ENCODE peak calls at places on chromosomes 16 and 17, in five cellular contexts. One of them, this sample, is unnamed. For H3K79me1, the result is how much of the 10 kb centered on the place peaks cover.

GRCh38 chr17:74282587-74283370 is 8.7 kb downstream of the DNAI2 start:
- DNase-seq in mesendoderm: no peak
- DNase-seq in neuronal stem cell: no peak
- DNase-seq in H1: no peak
- DNase-seq in H9: no peak
- DNase-seq in this sample: no peak

GRCh38 chr17:64240741-64241347 is 22.2 kb downstream of the TEX2 start:
- DNase-seq in mesendoderm: peak
- DNase-seq in neuronal stem cell: no peak
- DNase-seq in H1: no peak
- DNase-seq in H9: no peak
- DNase-seq in this sample: peak

GRCh38 chr17:5785867-5786509 is 201.7 kb upstream of the NLRP1 start:
- DNase-seq in mesendoderm: peak
- DNase-seq in neuronal stem cell: no peak
- DNase-seq in H1: no peak
- DNase-seq in H9: no peak
- DNase-seq in this sample: peak

GRCh38 chr16:3317315-3317999 is 12.2 kb downstream of the ZNF75A start:
- DNase-seq in mesendoderm: peak
- DNase-seq in neuronal stem cell: no peak
- DNase-seq in H1: no peak
- DNase-seq in H9: no peak
- DNase-seq in this sample: peak

GRCh38 chr17:2347805-2348685 is 10.7 kb downstream of the SGSM2 start:
- DNase-seq in mesendoderm: peak
- DNase-seq in neuronal stem cell: peak
- DNase-seq in H1: peak
- DNase-seq in H9: peak
- DNase-seq in this sample: peak

GRCh38 chr16:12545292-12545610 is 258.4 kb downstream of the CPPED1 start:
- DNase-seq in mesendoderm: peak
- DNase-seq in neuronal stem cell: no peak
- DNase-seq in H1: no peak
- DNase-seq in H9: no peak
- DNase-seq in this sample: no peak

GRCh38 chr17:42673885-42674754 is 2.7 kb downstream of the PLEKHH3 start:
- DNase-seq in mesendoderm: peak
- DNase-seq in neuronal stem cell: no peak
- DNase-seq in H1: peak
- DNase-seq in H9: peak
- DNase-seq in this sample: peak

GRCh38 chr16:3610698-3611144 is 685 bp downstream of the SLX4 start:
- DNase-seq in mesendoderm: peak
- DNase-seq in neuronal stem cell: peak
- DNase-seq in H1: no peak
- DNase-seq in H9: no peak
- DNase-seq in this sample: no peak

GRCh38 chr17:29566473-29567361 is at the start of gene ABHD15:
- DNase-seq in mesendoderm: peak
- DNase-seq in neuronal stem cell: peak
- DNase-seq in H1: peak
- DNase-seq in H9: peak
- DNase-seq in this sample: peak

GRCh38 chr17:29568331-29569244 is at the start of gene TP53I13:
- DNase-seq in mesendoderm: peak
- DNase-seq in neuronal stem cell: peak
- DNase-seq in H1: peak
- DNase-seq in H9: peak
- DNase-seq in this sample: peak

GRCh38 chr17:29567362-29568330 is 809 bp upstream of the ABHD15 start:
- DNase-seq in mesendoderm: peak
- DNase-seq in neuronal stem cell: peak
- DNase-seq in H1: peak
- DNase-seq in H9: peak
- DNase-seq in this sample: peak

GRCh38 chr17:29563816-29564215 is 3.0 kb downstream of the ABHD15 start:
- DNase-seq in mesendoderm: no peak
- DNase-seq in neuronal stem cell: no peak
- DNase-seq in H1: peak
- DNase-seq in H9: no peak
- DNase-seq in this sample: no peak

GRCh38 chr17:29565643-29566472 is 979 bp downstream of the ABHD15 start:
- DNase-seq in mesendoderm: peak
- DNase-seq in neuronal stem cell: peak
- DNase-seq in H1: no peak
- DNase-seq in H9: peak
- DNase-seq in this sample: peak
- H3K79me1 ChIP-seq in mesendoderm: under half
- H3K79me1 ChIP-seq in neuronal stem cell: under half
- H3K79me1 ChIP-seq in H1: under half
- H3K79me1 ChIP-seq in H9: under half
- H3K79me1 ChIP-seq in this sample: under half

GRCh38 chr17:41103896-41104295 is 1.3 kb upstream of the KRTAP4-9 start:
- DNase-seq in mesendoderm: no peak
- DNase-seq in neuronal stem cell: no peak
- DNase-seq in H1: no peak
- DNase-seq in H9: no peak
- DNase-seq in this sample: peak
- H3K18ac ChIP-seq in mesendoderm: no peak
- H3K18ac ChIP-seq in neuronal stem cell: no peak
- H3K18ac ChIP-seq in H1: no peak
- H3K18ac ChIP-seq in H9: no peak
- H3K18ac ChIP-seq in this sample: no peak

DNA sequence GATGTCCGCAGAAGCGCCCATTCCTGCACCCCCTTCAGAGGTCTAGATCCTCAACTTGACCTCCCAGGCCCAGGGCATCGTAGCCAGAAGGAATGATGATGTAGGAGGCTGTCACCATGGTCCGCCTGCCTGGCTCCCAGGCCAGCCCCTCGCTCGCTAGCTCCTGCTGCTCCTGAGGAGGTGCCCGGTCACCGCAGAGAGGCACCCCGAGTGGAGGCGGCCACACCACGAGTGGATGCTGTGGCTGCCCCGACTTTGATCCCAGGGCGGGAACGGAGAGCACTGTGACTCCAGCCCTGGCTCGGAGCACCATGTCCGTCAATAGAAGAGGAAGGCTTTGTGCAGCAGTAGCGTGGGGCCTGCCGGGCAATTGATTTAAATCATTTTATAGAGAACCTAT is 122.7 kb upstream of the GSE1 start:
- DNase-seq in mesendoderm: no peak
- DNase-seq in neuronal stem cell: no peak
- DNase-seq in H1: no peak
- DNase-seq in H9: no peak
- DNase-seq in this sample: no peak
- H2BK5ac ChIP-seq in mesendoderm: no peak
- H2BK5ac ChIP-seq in neuronal stem cell: no peak
- H2BK5ac ChIP-seq in H1: no peak
- H2BK5ac ChIP-seq in H9: no peak
- H2BK5ac ChIP-seq in this sample: no peak

GRCh38 chr16:57865746-57866528 is 63.6 kb upstream of the KIFC3 start:
- DNase-seq in mesendoderm: no peak
- DNase-seq in neuronal stem cell: no peak
- DNase-seq in H1: no peak
- DNase-seq in H9: no peak
- DNase-seq in this sample: no peak

GRCh38 chr16:57863434-57864160 is 61.3 kb upstream of the KIFC3 start:
- DNase-seq in mesendoderm: peak
- DNase-seq in neuronal stem cell: peak
- DNase-seq in H1: no peak
- DNase-seq in H9: peak
- DNase-seq in this sample: peak

GRCh38 chr16:57868913-57869520 is 66.7 kb upstream of the KIFC3 start:
- DNase-seq in mesendoderm: no peak
- DNase-seq in neuronal stem cell: no peak
- DNase-seq in H1: no peak
- DNase-seq in H9: no peak
- DNase-seq in this sample: no peak

GRCh38 chr16:57866529-57866918 is 64.2 kb upstream of the KIFC3 start:
- DNase-seq in mesendoderm: no peak
- DNase-seq in neuronal stem cell: no peak
- DNase-seq in H1: no peak
- DNase-seq in H9: no peak
- DNase-seq in this sample: no peak

DNA sequence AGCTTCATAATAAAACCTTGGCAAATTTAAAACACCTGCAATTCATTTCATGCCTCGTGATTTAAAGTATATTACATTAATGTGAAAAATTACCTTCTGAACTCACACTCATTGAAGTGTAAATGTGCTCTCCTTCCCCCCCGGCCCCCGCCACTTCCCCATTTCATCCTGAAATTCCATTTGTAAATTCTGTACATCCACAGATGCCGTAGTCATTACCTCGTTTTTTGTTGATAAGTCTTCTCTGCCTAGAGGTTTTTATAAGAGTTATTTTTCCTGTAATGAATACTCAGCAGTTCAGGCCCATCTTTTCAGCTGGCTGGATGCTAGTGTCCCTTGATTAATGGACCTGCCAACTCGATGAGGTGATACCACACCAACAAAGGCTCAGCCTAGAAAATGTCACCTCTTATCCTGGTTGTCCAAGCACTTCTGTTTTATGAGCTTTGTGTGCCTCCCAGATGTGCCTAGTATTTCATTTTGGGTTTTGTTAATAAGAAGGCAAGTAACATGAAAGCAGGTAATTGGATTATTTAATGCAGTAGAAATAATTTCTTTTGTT is 64.8 kb upstream of the KIFC3 start:
- DNase-seq in mesendoderm: no peak
- DNase-seq in neuronal stem cell: no peak
- DNase-seq in H1: no peak
- DNase-seq in H9: no peak
- DNase-seq in this sample: no peak
- H3K79me1 ChIP-seq in mesendoderm: under half
- H3K79me1 ChIP-seq in neuronal stem cell: under half
- H3K79me1 ChIP-seq in H1: under half
- H3K79me1 ChIP-seq in H9: under half
- H3K79me1 ChIP-seq in this sample: under half

GRCh38 chr17:68591583-68591982 is 9.6 kb downstream of the FAM20A start:
- DNase-seq in mesendoderm: peak
- DNase-seq in neuronal stem cell: peak
- DNase-seq in H1: peak
- DNase-seq in H9: peak
- DNase-seq in this sample: no peak

GRCh38 chr17:68587847-68588246 is 13.3 kb downstream of the FAM20A start:
- DNase-seq in mesendoderm: no peak
- DNase-seq in neuronal stem cell: no peak
- DNase-seq in H1: no peak
- DNase-seq in H9: no peak
- DNase-seq in this sample: no peak

GRCh38 chr17:68587026-68587425 is 14.1 kb downstream of the FAM20A start:
- DNase-seq in mesendoderm: no peak
- DNase-seq in neuronal stem cell: no peak
- DNase-seq in H1: no peak
- DNase-seq in H9: peak
- DNase-seq in this sample: no peak

GRCh38 chr17:68588362-68588761 is 12.8 kb downstream of the FAM20A start:
- DNase-seq in mesendoderm: no peak
- DNase-seq in neuronal stem cell: no peak
- DNase-seq in H1: no peak
- DNase-seq in H9: peak
- DNase-seq in this sample: no peak

DNA sequence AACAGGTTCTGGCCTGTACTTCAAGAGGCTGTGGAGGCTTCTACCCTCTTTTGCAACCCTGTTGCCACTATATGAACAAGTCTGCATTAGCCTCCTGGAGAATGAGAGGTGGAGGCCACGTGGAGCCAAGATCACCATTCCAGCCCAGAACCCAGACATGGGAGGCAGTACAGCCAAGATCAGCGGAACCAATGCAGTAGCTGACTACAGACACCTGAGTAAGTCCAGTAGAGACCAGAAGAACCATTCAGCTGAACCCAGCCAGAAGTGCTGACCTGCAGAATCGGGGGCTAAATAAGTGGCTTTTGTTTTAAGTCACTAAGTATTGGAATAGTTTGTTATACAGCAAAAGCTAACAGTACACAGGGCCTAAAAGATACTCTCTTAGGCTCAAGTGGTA is 12.1 kb downstream of the FAM20A start:
- DNase-seq in mesendoderm: no peak
- DNase-seq in neuronal stem cell: no peak
- DNase-seq in H1: no peak
- DNase-seq in H9: peak
- DNase-seq in this sample: no peak
- H3K18ac ChIP-seq in mesendoderm: no peak
- H3K18ac ChIP-seq in neuronal stem cell: no peak
- H3K18ac ChIP-seq in H1: no peak
- H3K18ac ChIP-seq in H9: no peak
- H3K18ac ChIP-seq in this sample: no peak

GRCh38 chr17:38704645-38705522 is at the start of gene MLLT6:
- DNase-seq in mesendoderm: peak
- DNase-seq in neuronal stem cell: peak
- DNase-seq in H1: no peak
- DNase-seq in H9: peak
- DNase-seq in this sample: peak
- H2BK5ac ChIP-seq in mesendoderm: peak
- H2BK5ac ChIP-seq in neuronal stem cell: no peak
- H2BK5ac ChIP-seq in H1: peak
- H2BK5ac ChIP-seq in H9: no peak
- H2BK5ac ChIP-seq in this sample: peak

GRCh38 chr17:28744802-28745051 is 916 bp downstream of the TRAF4 start:
- DNase-seq in mesendoderm: no peak
- DNase-seq in neuronal stem cell: no peak
- DNase-seq in H1: no peak
- DNase-seq in H9: peak
- DNase-seq in this sample: no peak

GRCh38 chr17:28744104-28744801 is 442 bp downstream of the TRAF4 start:
- DNase-seq in mesendoderm: peak
- DNase-seq in neuronal stem cell: peak
- DNase-seq in H1: peak
- DNase-seq in H9: peak
- DNase-seq in this sample: peak

GRCh38 chr17:28745777-28746473 is 2.1 kb downstream of the TRAF4 start:
- DNase-seq in mesendoderm: peak
- DNase-seq in neuronal stem cell: no peak
- DNase-seq in H1: peak
- DNase-seq in H9: peak
- DNase-seq in this sample: no peak

GRCh38 chr17:28746611-28747045 is 2.8 kb downstream of the TRAF4 start:
- DNase-seq in mesendoderm: peak
- DNase-seq in neuronal stem cell: no peak
- DNase-seq in H1: peak
- DNase-seq in H9: peak
- DNase-seq in this sample: no peak

DNA sequence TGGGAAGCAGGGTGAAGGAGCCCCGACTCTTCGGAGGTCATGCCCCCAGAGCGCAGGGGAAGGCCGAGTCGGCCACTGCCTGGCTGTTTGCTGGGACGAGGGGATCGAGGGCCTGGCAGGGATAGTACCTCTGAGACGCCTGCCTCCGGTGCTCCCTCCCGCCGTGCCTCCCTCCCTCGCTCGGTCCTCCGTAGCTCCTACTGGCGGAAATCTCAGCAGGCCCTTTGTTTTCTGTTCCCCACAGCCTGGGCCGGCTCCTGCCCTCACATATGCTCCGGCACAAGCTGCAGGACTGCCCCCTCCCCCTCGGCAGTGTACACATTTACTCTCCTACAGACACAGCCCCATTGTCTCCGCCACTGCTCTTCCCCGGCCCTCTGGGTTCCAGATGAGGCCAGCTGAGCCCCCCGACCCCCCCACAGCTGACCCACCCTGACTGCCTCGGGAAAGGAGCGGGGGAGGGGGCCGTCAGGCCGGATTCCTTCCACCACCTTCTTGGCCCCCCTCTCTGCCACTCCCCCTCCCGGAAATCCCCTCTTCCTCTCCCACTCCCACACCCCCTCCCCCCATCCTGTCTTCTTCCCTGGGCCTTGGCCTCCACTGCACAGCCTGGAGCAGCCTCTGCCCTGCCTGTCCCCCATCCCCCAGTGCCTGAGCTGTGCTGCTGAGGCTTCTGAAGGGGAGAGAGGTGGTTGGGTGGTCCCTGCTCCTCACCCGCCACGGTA is 1.4 kb downstream of the TRAF4 start:
- DNase-seq in mesendoderm: peak
- DNase-seq in neuronal stem cell: peak
- DNase-seq in H1: peak
- DNase-seq in H9: peak
- DNase-seq in this sample: peak
- H3K79me1 ChIP-seq in mesendoderm: under half
- H3K79me1 ChIP-seq in neuronal stem cell: under half
- H3K79me1 ChIP-seq in H1: under half
- H3K79me1 ChIP-seq in H9: under half
- H3K79me1 ChIP-seq in this sample: under half